ENCODE peak calls at places on chromosomes 12 and 14, in nine cellular contexts. P is activated naive CD8-positive, alpha-beta T cell treated with anti-CD3 and anti-CD28 coated beads, Interleukin-2, amount 50 U/mL, for 16 hours; C is astrocyte of the spinal cord; D is cerebellar cortex; W is T-helper 1 cell; H is iris pigment epithelial cell; A is stimulated activated CD8-positive, alpha-beta memory T cell treated with anti-CD3 and anti-CD28 coated beads, Interleukin-2, amount 100 ng/mL, for 1 hour; U is testis; L is NCI-H2171. X is an unnamed sample.

GRCh38 chr14:69288001-69288771 is 28.2 kb downstream of the GALNT16 start:
- DNase-seq in W (no peak), U (peak; percentile 48), L (no peak), A (no peak), D (peak; percentile 71), H (peak; percentile 43), C (peak; percentile 90), P (no peak), X (no peak)

GRCh38 chr14:39469094-39469710 is 37.0 kb upstream of the FBXO33 start:
- DNase-seq in P (peak; percentile 10), A (no peak), H (no peak), C (no peak), D (peak; percentile 14), U (peak; percentile 21), W (no peak), L (no peak), X (no peak)

GRCh38 chr12:91722072-91722471 is 423.6 kb downstream of the BTG1 start:
- DNase-seq in C (no peak), W (no peak), P (no peak), A (no peak), D (no peak), U (no peak), L (no peak), H (peak; percentile 50), X (no peak)

GRCh38 chr12:57157588-57158173 is 10.3 kb upstream of the LRP1-AS start:
- DNase-seq in A (no peak), W (no peak), L (no peak), H (no peak), D (no peak), P (no peak), U (no peak), C (no peak), X (no peak)

GRCh38 chr12:46981627-46982026 is 97.8 kb upstream of the PCED1B start:
- DNase-seq in C (no peak), D (no peak), L (no peak), W (no peak), P (no peak), A (no peak), H (no peak), U (no peak), X (no peak)

GRCh38 chr14:38138581-38139138 is 69.0 kb upstream of the SSTR1 start:
- DNase-seq in H (no peak), U (no peak), L (no peak), A (no peak), D (no peak), C (no peak), W (no peak), P (no peak), X (no peak)

GRCh38 chr12:55707841-55708694 is at the start of gene ITGA7:
- DNase-seq in H (no peak), L (peak; percentile 61), U (peak; percentile 76), D (peak; percentile 59), C (no peak), W (peak; percentile 53), P (peak; percentile 25), A (no peak), X (no peak)

GRCh38 chr14:89589400-89590128 is 172.5 kb upstream of the FOXN3 start:
- DNase-seq in H (no peak), U (no peak), W (no peak), A (no peak), D (no peak), L (no peak), C (no peak), P (no peak), X (no peak)

GRCh38 chr14:100547633-100548294 is 39.5 kb downstream of the BEGAIN start:
- DNase-seq in D (no peak), C (peak; percentile 64), A (no peak), W (no peak), L (no peak), P (no peak), H (peak; percentile 68), U (peak; percentile 34), X (no peak)

X was measured in esophagus squamous epithelium.